ENCODE peak calls at places on chromosomes 6 and 20, in nine cellular contexts. D is AG04450, E is lower lobe of right lung, L is Calu3, O is astrocyte, Q is foreskin fibroblast, M is A549, F is GM20000, X is choroid plexus epithelial cell. B is an unnamed sample.

GRCh38 chr6:44190712-44191111 is 26.0 kb upstream of the MYMX start:
- DNase-seq in D (no peak), E (no peak), L (no peak), O (no peak), Q (no peak), M (no peak), F (peak), X (no peak), B (peak)

GRCh38 chr6:44237813-44238433 is 9.0 kb upstream of the HSP90AB1 start:
- DNase-seq in D (no peak), E (peak), L (peak), O (no peak), Q (peak), M (peak), F (peak), X (peak), B (peak)

GRCh38 chr6:143064996-143065683 is 4.5 kb downstream of the AIG1 start:
- DNase-seq in D (no peak), E (no peak), L (peak), O (peak), Q (peak), M (no peak), F (no peak), X (no peak), B (no peak)

GRCh38 chr6:71886184-71887005 is at the start of gene RIMS1:
- DNase-seq in D (no peak), E (no peak), L (peak), O (peak), Q (peak), M (peak), F (peak), X (peak), B (peak)

GRCh38 chr20:13525225-13525940 is 113.3 kb downstream of the TASP1 start:
- DNase-seq in D (peak), E (no peak), L (peak), O (peak), Q (peak), M (peak), F (no peak), X (peak), B (no peak)

GRCh38 chr6:814378-815347 is 121.7 kb upstream of the EXOC2 start:
- DNase-seq in D (no peak), E (no peak), L (no peak), O (no peak), Q (no peak), M (no peak), F (no peak), X (no peak), B (no peak)

GRCh38 chr6:16624631-16625299 is 136.5 kb downstream of the ATXN1 start:
- DNase-seq in D (no peak), E (no peak), L (no peak), O (no peak), Q (peak), M (no peak), F (no peak), X (no peak), B (no peak)

GRCh38 chr6:27861276-27861840 is 50.8 kb downstream of the OR2B2 start:
- DNase-seq in D (no peak), E (no peak), L (no peak), O (no peak), Q (no peak), M (no peak), F (no peak), X (no peak), B (no peak)

GRCh38 chr6:149317656-149318571 is at the start of gene TAB2:
- DNase-seq in D (no peak), E (peak), L (peak), O (no peak), Q (peak), M (no peak), F (peak), X (peak), B (peak)

GRCh38 chr20:49854190-49854875 is 41.7 kb downstream of the SLC9A8 start:
- DNase-seq in D (no peak), E (no peak), L (no peak), O (no peak), Q (no peak), M (no peak), F (no peak), X (no peak), B (no peak)

GRCh38 chr20:32909451-32909850 is 50.7 kb downstream of the EFCAB8 start:
- DNase-seq in D (no peak), E (peak), L (no peak), O (no peak), Q (no peak), M (no peak), F (no peak), X (no peak), B (no peak)

GRCh38 chr6:169141706-169142705 is 111.6 kb downstream of the THBS2 start:
- DNase-seq in D (no peak), E (no peak), L (no peak), O (peak), Q (peak), M (no peak), F (no peak), X (no peak), B (no peak)

GRCh38 chr20:7736336-7736735 is 203.9 kb downstream of the HAO1 start:
- DNase-seq in D (no peak), E (no peak), L (no peak), O (peak), Q (peak), M (no peak), F (no peak), X (no peak), B (no peak)

GRCh38 chr6:16991981-16992629 is 109.7 kb upstream of the STMND1 start:
- DNase-seq in D (no peak), E (no peak), L (no peak), O (no peak), Q (no peak), M (no peak), F (no peak), X (no peak), B (no peak)

GRCh38 chr6:3159805-3160781 is 2.7 kb upstream of the TUBB2A start:
- DNase-seq in D (no peak), E (peak), L (peak), O (peak), Q (no peak), M (no peak), F (no peak), X (no peak), B (no peak)

GRCh38 chr6:135257641-135258405 is 76.7 kb downstream of the MYB start:
- DNase-seq in D (no peak), E (no peak), L (no peak), O (no peak), Q (no peak), M (no peak), F (no peak), X (peak), B (no peak)

GRCh38 chr6:166638566-166638965 is 11.5 kb upstream of the RPS6KA2 start:
- DNase-seq in D (no peak), E (no peak), L (no peak), O (no peak), Q (no peak), M (no peak), F (no peak), X (no peak), B (no peak)

GRCh38 chr6:41503841-41504525 is 42.2 kb upstream of the FOXP4 start:
- DNase-seq in D (no peak), E (no peak), L (no peak), O (peak), Q (peak), M (peak), F (peak), X (peak), B (peak)

GRCh38 chr6:11432713-11433450 is 104.7 kb upstream of the TMEM170B start:
- DNase-seq in D (no peak), E (no peak), L (no peak), O (peak), Q (peak), M (peak), F (no peak), X (peak), B (no peak)

GRCh38 chr6:160054913-160055312 is 66.7 kb upstream of the SLC22A1 start:
- DNase-seq in D (no peak), E (no peak), L (no peak), O (no peak), Q (no peak), M (no peak), F (no peak), X (no peak), B (no peak)

GRCh38 chr6:141548969-141549368 is 583.8 kb upstream of the GJE1 start:
- DNase-seq in D (no peak), E (no peak), L (no peak), O (peak), Q (peak), M (no peak), F (no peak), X (peak), B (no peak)

GRCh38 chr6:121879149-121879548 is 443.7 kb downstream of the GJA1 start:
- DNase-seq in D (peak), E (no peak), L (no peak), O (peak), Q (peak), M (no peak), F (no peak), X (peak), B (no peak)

GRCh38 chr6:63899550-63899949 is 263.9 kb downstream of the PHF3 start:
- DNase-seq in D (no peak), E (no peak), L (no peak), O (peak), Q (peak), M (no peak), F (no peak), X (peak), B (no peak)

GRCh38 chr6:110537208-110538123 is 61.1 kb upstream of the SLC22A16 start:
- DNase-seq in D (peak), E (no peak), L (peak), O (peak), Q (peak), M (peak), F (no peak), X (peak), B (no peak)

GRCh38 chr6:66849843-66850242 is 1142.8 kb upstream of the EYS start:
- DNase-seq in D (no peak), E (no peak), L (no peak), O (no peak), Q (peak), M (no peak), F (no peak), X (no peak), B (no peak)

GRCh38 chr20:32539817-32540675 is 45.1 kb downstream of the NOL4L start:
- DNase-seq in D (no peak), E (peak), L (peak), O (no peak), Q (no peak), M (no peak), F (no peak), X (no peak), B (no peak)

GRCh38 chr6:167799033-167799933 is 27.4 kb upstream of the AFDN start:
- DNase-seq in D (no peak), E (no peak), L (peak), O (no peak), Q (no peak), M (no peak), F (no peak), X (peak), B (no peak)

GRCh38 chr6:10276106-10276505 is 138.8 kb downstream of the TFAP2A start:
- DNase-seq in D (no peak), E (no peak), L (no peak), O (peak), Q (peak), M (no peak), F (no peak), X (peak), B (no peak)

GRCh38 chr20:38751360-38751976 is 3.2 kb downstream of the ACTR5 start:
- DNase-seq in D (no peak), E (no peak), L (peak), O (peak), Q (peak), M (peak), F (peak), X (peak), B (peak)

GRCh38 chr20:52001999-52002666 is 189.4 kb downstream of the ZFP64 start:
- DNase-seq in D (no peak), E (no peak), L (peak), O (no peak), Q (no peak), M (peak), F (no peak), X (peak), B (no peak)

GRCh38 chr20:13991311-13991710 is 897 bp upstream of the SEL1L2 start:
- DNase-seq in D (no peak), E (no peak), L (no peak), O (no peak), Q (no peak), M (no peak), F (no peak), X (no peak), B (no peak)

GRCh38 chr20:49275634-49276033 is 2.2 kb downstream of the ZNFX1 start:
- DNase-seq in D (no peak), E (no peak), L (no peak), O (peak), Q (no peak), M (no peak), F (no peak), X (no peak), B (no peak)

GRCh38 chr20:8152183-8152582 is 20.1 kb downstream of the PLCB1 start:
- DNase-seq in D (no peak), E (no peak), L (no peak), O (peak), Q (peak), M (no peak), F (no peak), X (peak), B (no peak)

GRCh38 chr6:98945311-98946005 is 2.3 kb downstream of the FBXL4 start:
- DNase-seq in D (no peak), E (no peak), L (no peak), O (no peak), Q (peak), M (no peak), F (peak), X (no peak), B (no peak)

GRCh38 chr20:20549699-20550098 is 162.7 kb downstream of the RALGAPA2 start:
- DNase-seq in D (peak), E (no peak), L (peak), O (peak), Q (peak), M (no peak), F (no peak), X (peak), B (no peak)

GRCh38 chr6:51462896-51463679 is 624.3 kb downstream of the PKHD1 start:
- DNase-seq in D (no peak), E (no peak), L (no peak), O (no peak), Q (no peak), M (no peak), F (no peak), X (no peak), B (no peak)

GRCh38 chr6:128882560-128882959 is 378 bp upstream of the LAMA2 start:
- DNase-seq in D (no peak), E (no peak), L (no peak), O (no peak), Q (no peak), M (no peak), F (no peak), X (peak), B (no peak)

GRCh38 chr6:30507849-30508843 is 18.8 kb downstream of the HLA-E start:
- DNase-seq in D (no peak), E (no peak), L (no peak), O (no peak), Q (no peak), M (no peak), F (no peak), X (no peak), B (peak)

GRCh38 chr20:19995220-19995863 is 21.8 kb upstream of the NAA20 start:
- DNase-seq in D (no peak), E (no peak), L (no peak), O (peak), Q (peak), M (peak), F (peak), X (peak), B (peak)

GRCh38 chr20:12166053-12166717 is 248.5 kb downstream of the BTBD3 start:
- DNase-seq in D (peak), E (no peak), L (no peak), O (peak), Q (peak), M (no peak), F (no peak), X (peak), B (no peak)

GRCh38 chr20:56841346-56841908 is 212.3 kb downstream of the TFAP2C start:
- DNase-seq in D (no peak), E (no peak), L (no peak), O (no peak), Q (no peak), M (no peak), F (no peak), X (no peak), B (no peak)

GRCh38 chr20:56842086-56842485 is 213.0 kb downstream of the TFAP2C start:
- DNase-seq in D (no peak), E (no peak), L (no peak), O (no peak), Q (no peak), M (no peak), F (no peak), X (no peak), B (no peak)

GRCh38 chr20:56845546-56846081 is 216.5 kb downstream of the TFAP2C start:
- DNase-seq in D (no peak), E (no peak), L (no peak), O (no peak), Q (no peak), M (no peak), F (no peak), X (no peak), B (no peak)

GRCh38 chr20:56843386-56843785 is 214.3 kb downstream of the TFAP2C start:
- DNase-seq in D (no peak), E (peak), L (no peak), O (no peak), Q (no peak), M (no peak), F (no peak), X (no peak), B (no peak)

DNA sequence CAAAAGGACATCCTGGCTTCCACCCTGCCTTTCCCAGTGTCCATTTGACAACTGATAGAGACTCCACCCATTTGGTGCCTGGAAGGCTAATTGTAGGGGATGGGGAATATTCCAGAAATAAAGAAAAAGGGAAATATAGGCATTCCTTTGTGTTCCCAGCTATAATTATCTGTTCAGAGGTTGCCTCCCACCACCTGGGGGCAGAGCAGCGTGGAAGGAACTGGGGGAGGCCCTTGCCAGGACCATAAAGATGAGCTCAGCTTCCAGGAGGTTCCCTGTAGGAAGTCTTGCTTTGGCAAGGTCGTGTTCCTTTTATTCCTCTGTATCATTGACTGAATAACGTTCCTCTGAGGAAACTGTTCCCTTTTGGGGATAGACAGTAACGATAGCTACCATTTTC is 214.7 kb downstream of the TFAP2C start:
- DNase-seq in D (no peak), E (no peak), L (no peak), O (no peak), Q (peak), M (no peak), F (no peak), X (peak), B (no peak)
- TF ChIP-seq CTCF in D (no peak), E (no peak), L (no peak), O (no peak), Q (peak), M (no peak), F (no peak), X (peak), B (no peak)

GRCh38 chr20:41747226-41747625 is 129.0 kb upstream of the CHD6 start:
- DNase-seq in D (no peak), E (no peak), L (no peak), O (no peak), Q (no peak), M (no peak), F (no peak), X (no peak), B (no peak)

GRCh38 chr20:41748756-41749582 is 130.8 kb upstream of the CHD6 start:
- DNase-seq in D (no peak), E (no peak), L (no peak), O (no peak), Q (no peak), M (no peak), F (no peak), X (no peak), B (no peak)

GRCh38 chr20:41750137-41750536 is 132.0 kb upstream of the CHD6 start:
- DNase-seq in D (no peak), E (no peak), L (no peak), O (no peak), Q (no peak), M (no peak), F (no peak), X (no peak), B (no peak)

GRCh38 chr20:41748051-41748450 is 129.9 kb upstream of the CHD6 start:
- DNase-seq in D (no peak), E (no peak), L (no peak), O (no peak), Q (no peak), M (no peak), F (no peak), X (no peak), B (no peak)

DNA sequence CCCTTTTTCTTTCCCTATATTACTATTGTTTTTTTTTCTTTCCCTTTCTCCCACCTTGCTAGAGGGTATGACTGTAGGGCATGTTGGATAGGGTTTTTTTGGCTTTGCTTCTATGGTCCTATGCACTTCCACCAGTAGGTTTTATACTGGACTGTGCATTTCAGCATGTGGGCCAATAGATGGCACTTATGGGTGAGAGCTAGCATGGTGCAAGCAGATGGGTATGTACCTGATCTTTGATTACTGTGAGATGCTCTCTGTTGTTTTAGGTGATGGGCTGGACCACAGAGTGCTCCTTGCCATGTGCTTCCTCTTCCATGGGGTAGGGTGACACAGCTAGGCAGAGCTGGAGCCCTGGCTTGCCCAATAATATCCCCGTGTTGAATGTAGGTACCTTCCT is 128.5 kb upstream of the CHD6 start:
- DNase-seq in D (no peak), E (no peak), L (no peak), O (no peak), Q (no peak), M (no peak), F (no peak), X (no peak), B (no peak)
- TF ChIP-seq CTCF in D (peak), E (no peak), L (peak), O (no peak), Q (no peak), M (no peak), F (no peak), X (no peak), B (no peak)

GRCh38 chr6:33744001-33744848 is 2.5 kb downstream of the IP6K3 start:
- DNase-seq in D (no peak), E (peak), L (peak), O (peak), Q (peak), M (peak), F (peak), X (peak), B (peak)
- TF ChIP-seq CTCF in D (peak), E (peak), L (peak), O (peak), Q (peak), M (peak), F (peak), X (peak), B (peak)

DNA sequence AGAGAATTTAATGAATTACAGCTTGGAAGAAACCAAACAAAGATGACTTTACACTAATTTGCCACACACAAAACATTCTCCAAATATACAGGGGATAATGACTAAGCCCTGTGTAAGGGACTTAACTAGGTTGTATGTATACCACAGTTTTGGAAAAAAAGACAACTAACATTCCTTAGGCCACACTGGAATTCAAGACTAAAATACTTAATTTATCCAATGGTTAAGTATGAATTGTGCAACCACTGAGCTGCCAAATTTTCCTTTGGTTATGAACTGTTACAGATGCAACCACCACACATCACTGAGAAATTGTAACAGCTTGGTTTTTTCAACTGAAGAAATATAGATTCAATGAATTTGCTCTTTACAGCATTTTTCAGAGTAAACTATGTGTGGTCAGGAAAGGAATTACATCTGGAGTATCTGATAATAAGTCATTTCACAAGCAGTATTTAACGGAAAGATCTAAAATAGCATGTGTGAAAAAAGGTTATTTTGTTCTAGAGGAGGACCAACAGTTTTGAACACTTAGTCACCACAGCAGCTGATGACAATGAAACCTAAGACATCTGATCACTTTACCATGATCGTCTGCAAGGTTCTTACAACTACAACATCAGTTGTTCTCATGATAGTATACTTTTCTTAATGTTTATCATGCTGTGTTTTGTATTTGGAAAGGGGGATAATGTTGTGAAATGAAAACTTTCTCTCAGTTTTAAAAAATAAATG is 318.8 kb downstream of the BCKDHB start:
- DNase-seq in D (peak), E (no peak), L (no peak), O (peak), Q (peak), M (no peak), F (no peak), X (peak), B (no peak)
- TF ChIP-seq CTCF in D (peak), E (no peak), L (no peak), O (peak), Q (no peak), M (no peak), F (no peak), X (peak), B (no peak)

B was measured in GM13976.